ENCODE peak calls at places on chromosomes 1 and 21, in seven cellular contexts. Z, N, L, P, U, I and K are unnamed samples.

GRCh38 chr1:175742790-175743459 is 470 bp downstream of the TNR start:
- DNase-seq in Z (no peak), N (no peak), L (no peak), P (peak), U (peak), I (no peak), K (peak)

GRCh38 chr21:45750924-45751323 is 107.4 kb downstream of the PCBP3 start:
- DNase-seq in Z (no peak), N (no peak), L (no peak), P (no peak), U (no peak), I (no peak), K (no peak)

GRCh38 chr1:182939413-182939812 is 13.6 kb downstream of the SHCBP1L start:
- DNase-seq in Z (no peak), N (no peak), L (no peak), P (no peak), U (no peak), I (no peak), K (no peak)

GRCh38 chr1:47722101-47722500 is 275.1 kb downstream of the TRABD2B start:
- DNase-seq in Z (no peak), N (no peak), L (no peak), P (no peak), U (no peak), I (no peak), K (no peak)

GRCh38 chr1:15277933-15278332 is 30.9 kb downstream of the FHAD1 start:
- DNase-seq in Z (no peak), N (no peak), L (no peak), P (no peak), U (no peak), I (no peak), K (no peak)

GRCh38 chr1:47436979-47437517 is 796 bp upstream of the FOXD2 start:
- DNase-seq in Z (no peak), N (no peak), L (peak), P (no peak), U (peak), I (no peak), K (peak)

GRCh38 chr1:111565957-111566356 is 53.6 kb upstream of the RAP1A start:
- DNase-seq in Z (no peak), N (no peak), L (no peak), P (no peak), U (no peak), I (no peak), K (no peak)

GRCh38 chr1:47809301-47810084 is 187.7 kb downstream of the TRABD2B start:
- DNase-seq in Z (no peak), N (no peak), L (no peak), P (no peak), U (peak), I (no peak), K (peak)

GRCh38 chr1:75396745-75397144 is 214.2 kb downstream of the SLC44A5 start:
- DNase-seq in Z (no peak), N (no peak), L (no peak), P (no peak), U (peak), I (no peak), K (no peak)

GRCh38 chr1:26692211-26692792 is 3.5 kb upstream of the ARID1A start:
- DNase-seq in Z (peak), N (peak), L (peak), P (peak), U (peak), I (peak), K (peak)

GRCh38 chr1:218739426-218739825 is 394.3 kb downstream of the TGFB2 start:
- DNase-seq in Z (no peak), N (no peak), L (peak), P (no peak), U (no peak), I (no peak), K (no peak)

GRCh38 chr1:33094971-33095604 is 14.1 kb downstream of the AZIN2 start:
- DNase-seq in Z (no peak), N (no peak), L (peak), P (peak), U (peak), I (no peak), K (peak)

GRCh38 chr1:209435654-209436566 is 147.6 kb upstream of the CAMK1G start:
- DNase-seq in Z (no peak), N (no peak), L (peak), P (peak), U (peak), I (no peak), K (peak)

GRCh38 chr1:93574511-93574910 is 107.1 kb downstream of the BCAR3 start:
- DNase-seq in Z (no peak), N (no peak), L (no peak), P (no peak), U (no peak), I (no peak), K (no peak)

GRCh38 chr1:181812211-181812610 is 249.3 kb downstream of the ZNF648 start:
- DNase-seq in Z (no peak), N (no peak), L (no peak), P (no peak), U (no peak), I (no peak), K (no peak)

GRCh38 chr1:11806307-11806936 is 431 bp downstream of the CLCN6 start:
- DNase-seq in Z (peak), N (peak), L (peak), P (peak), U (peak), I (no peak), K (peak)

GRCh38 chr21:38140192-38140905 is 116.4 kb upstream of the KCNJ15 start:
- DNase-seq in Z (no peak), N (no peak), L (no peak), P (no peak), U (peak), I (no peak), K (peak)

GRCh38 chr1:33327587-33328325 is 6.9 kb upstream of the A3GALT2 start:
- DNase-seq in Z (no peak), N (peak), L (peak), P (peak), U (peak), I (no peak), K (peak)

GRCh38 chr1:12597792-12598191 is 20.2 kb downstream of the DHRS3 start:
- DNase-seq in Z (no peak), N (no peak), L (no peak), P (no peak), U (no peak), I (no peak), K (peak)

GRCh38 chr1:50422946-50423669 is at the start of gene DMRTA2:
- DNase-seq in Z (peak), N (no peak), L (no peak), P (no peak), U (peak), I (no peak), K (peak)

GRCh38 chr1:222813866-222814535 is 838 bp upstream of the DISP1 start:
- DNase-seq in Z (no peak), N (no peak), L (peak), P (no peak), U (no peak), I (no peak), K (peak)

GRCh38 chr21:33029975-33030461 is 4.3 kb downstream of the OLIG2 start:
- DNase-seq in Z (no peak), N (no peak), L (no peak), P (no peak), U (no peak), I (no peak), K (no peak)